ENCODE peak calls at places on chromosome 15, in four cellular contexts. One of them, this sample, is unnamed.

GRCh38 chr15:67383903-67384302 is 129.3 kb downstream of the IQCH start:
- DNase-seq in AG08396: no peak
- DNase-seq in IMR-90: peak; percentile 19
- DNase-seq in anterior cingulate cortex: no peak
- DNase-seq in this sample: no peak

GRCh38 chr15:51861557-51862350 is 32.3 kb downstream of the TMOD3 start:
- DNase-seq in anterior cingulate cortex: no peak
- DNase-seq in IMR-90: no peak
- DNase-seq in AG08396: no peak
- DNase-seq in this sample: peak; percentile 58

GRCh38 chr15:23565395-23566069 is at the start of gene MKRN3:
- DNase-seq in IMR-90: peak; percentile 7
- DNase-seq in anterior cingulate cortex: peak; percentile 46
- DNase-seq in AG08396: no peak
- DNase-seq in this sample: no peak

GRCh38 chr15:60910202-60910601 is 318.9 kb downstream of the RORA start:
- DNase-seq in IMR-90: no peak
- DNase-seq in AG08396: no peak
- DNase-seq in anterior cingulate cortex: no peak
- DNase-seq in this sample: no peak

GRCh38 chr15:43518073-43518761 is 809 bp downstream of the MAP1A start:
- DNase-seq in anterior cingulate cortex: peak; percentile 84
- DNase-seq in IMR-90: peak; percentile 63
- DNase-seq in AG08396: peak; percentile 46
- DNase-seq in this sample: no peak

GRCh38 chr15:89023311-89023961 is 64.8 kb upstream of the ABHD2 start:
- DNase-seq in anterior cingulate cortex: no peak
- DNase-seq in IMR-90: peak; percentile 38
- DNase-seq in AG08396: no peak
- DNase-seq in this sample: no peak

GRCh38 chr15:98440917-98441316 is 207.4 kb upstream of the IGF1R start:
- DNase-seq in IMR-90: no peak
- DNase-seq in anterior cingulate cortex: no peak
- DNase-seq in AG08396: no peak
- DNase-seq in this sample: no peak

GRCh38 chr15:41417418-41417811 is 520 bp downstream of the RTF1 start:
- DNase-seq in AG08396: peak; percentile 56
- DNase-seq in anterior cingulate cortex: peak; percentile 38
- DNase-seq in IMR-90: peak; percentile 20
- DNase-seq in this sample: no peak

GRCh38 chr15:57554063-57554820 is 37.5 kb upstream of the MYZAP start:
- DNase-seq in anterior cingulate cortex: no peak
- DNase-seq in AG08396: no peak
- DNase-seq in IMR-90: no peak
- DNase-seq in this sample: no peak

GRCh38 chr15:100713163-100713867 is 110.9 kb downstream of the ASB7 start:
- DNase-seq in IMR-90: peak; percentile 79
- DNase-seq in anterior cingulate cortex: no peak
- DNase-seq in AG08396: peak; percentile 33
- DNase-seq in this sample: no peak

GRCh38 chr15:67501177-67501835 is 19.6 kb upstream of the C15orf61 start:
- DNase-seq in IMR-90: peak; percentile 54
- DNase-seq in AG08396: no peak
- DNase-seq in anterior cingulate cortex: no peak
- DNase-seq in this sample: no peak

GRCh38 chr15:36109943-36110658 is 469.3 kb upstream of the CDIN1 start:
- DNase-seq in AG08396: peak; percentile 5
- DNase-seq in anterior cingulate cortex: no peak
- DNase-seq in IMR-90: peak; percentile 81
- DNase-seq in this sample: no peak

GRCh38 chr15:68989876-68990754 is 24.4 kb upstream of the NOX5 start:
- DNase-seq in anterior cingulate cortex: no peak
- DNase-seq in IMR-90: no peak
- DNase-seq in AG08396: no peak
- DNase-seq in this sample: no peak

GRCh38 chr15:40255033-40255432 is 16.2 kb downstream of the PAK6 start:
- DNase-seq in IMR-90: no peak
- DNase-seq in anterior cingulate cortex: no peak
- DNase-seq in AG08396: no peak
- DNase-seq in this sample: no peak

GRCh38 chr15:66679657-66680108 is 22.4 kb upstream of the SMAD6 start:
- DNase-seq in anterior cingulate cortex: no peak
- DNase-seq in AG08396: no peak
- DNase-seq in IMR-90: peak; percentile 20
- DNase-seq in this sample: no peak

GRCh38 chr15:91471410-91471993 is 371.4 kb downstream of the SV2B start:
- DNase-seq in IMR-90: peak; percentile 92
- DNase-seq in anterior cingulate cortex: no peak
- DNase-seq in AG08396: no peak
- DNase-seq in this sample: no peak

GRCh38 chr15:65836665-65837064 is 32.6 kb upstream of the RAB11A start:
- DNase-seq in AG08396: no peak
- DNase-seq in anterior cingulate cortex: no peak
- DNase-seq in IMR-90: no peak
- DNase-seq in this sample: no peak

GRCh38 chr15:88956906-88957305 is 43.7 kb upstream of the MFGE8 start:
- DNase-seq in AG08396: no peak
- DNase-seq in anterior cingulate cortex: no peak
- DNase-seq in IMR-90: no peak
- DNase-seq in this sample: no peak

GRCh38 chr15:72846027-72846426 is 62.5 kb upstream of the ADPGK start:
- DNase-seq in AG08396: no peak
- DNase-seq in IMR-90: no peak
- DNase-seq in anterior cingulate cortex: no peak
- DNase-seq in this sample: no peak

GRCh38 chr15:85059734-85060133 is 78.1 kb downstream of the PDE8A start:
- DNase-seq in IMR-90: no peak
- DNase-seq in AG08396: no peak
- DNase-seq in anterior cingulate cortex: no peak
- DNase-seq in this sample: no peak

GRCh38 chr15:77826006-77826695 is 193.4 kb upstream of the LINGO1 start:
- DNase-seq in anterior cingulate cortex: no peak
- DNase-seq in IMR-90: no peak
- DNase-seq in AG08396: no peak
- DNase-seq in this sample: no peak

GRCh38 chr15:47778263-47778770 is 61.0 kb downstream of the SEMA6D start:
- DNase-seq in anterior cingulate cortex: no peak
- DNase-seq in AG08396: no peak
- DNase-seq in IMR-90: no peak
- DNase-seq in this sample: no peak

GRCh38 chr15:88918738-88919137 is 5.6 kb upstream of the MFGE8 start:
- DNase-seq in anterior cingulate cortex: no peak
- DNase-seq in IMR-90: peak; percentile 99
- DNase-seq in AG08396: peak; percentile 88
- DNase-seq in this sample: no peak

GRCh38 chr15:50145451-50145872 is 26.4 kb upstream of the ATP8B4 start:
- DNase-seq in IMR-90: peak; percentile 88
- DNase-seq in anterior cingulate cortex: no peak
- DNase-seq in AG08396: peak; percentile 61
- DNase-seq in this sample: no peak

GRCh38 chr15:96362001-96362758 is 31.7 kb downstream of the NR2F2 start:
- DNase-seq in AG08396: no peak
- DNase-seq in IMR-90: no peak
- DNase-seq in anterior cingulate cortex: no peak
- DNase-seq in this sample: no peak

GRCh38 chr15:43465105-43465504 is 27.9 kb downstream of the TP53BP1 start:
- DNase-seq in IMR-90: peak; percentile 91
- DNase-seq in anterior cingulate cortex: no peak
- DNase-seq in AG08396: peak; percentile 45
- DNase-seq in this sample: no peak

GRCh38 chr15:40782609-40783227 is 12.9 kb downstream of the C15orf62 start:
- DNase-seq in anterior cingulate cortex: no peak
- DNase-seq in AG08396: no peak
- DNase-seq in IMR-90: no peak
- DNase-seq in this sample: peak; percentile 77

GRCh38 chr15:37518436-37518835 is 416.0 kb upstream of the TMCO5A start:
- DNase-seq in anterior cingulate cortex: no peak
- DNase-seq in AG08396: no peak
- DNase-seq in IMR-90: no peak
- DNase-seq in this sample: no peak

GRCh38 chr15:74768771-74769342 is 13.0 kb upstream of the CSK start:
- DNase-seq in AG08396: peak; percentile 80
- DNase-seq in anterior cingulate cortex: peak; percentile 13
- DNase-seq in IMR-90: peak; percentile 41
- DNase-seq in this sample: peak; percentile 58

GRCh38 chr15:39623550-39623931 is 42.7 kb downstream of the THBS1 start:
- DNase-seq in anterior cingulate cortex: no peak
- DNase-seq in AG08396: no peak
- DNase-seq in IMR-90: no peak
- DNase-seq in this sample: peak; percentile 28

GRCh38 chr15:88985547-88986393 is 72.6 kb upstream of the MFGE8 start:
- DNase-seq in IMR-90: no peak
- DNase-seq in anterior cingulate cortex: no peak
- DNase-seq in AG08396: no peak
- DNase-seq in this sample: no peak

GRCh38 chr15:66221126-66221525 is 32.4 kb downstream of the MEGF11 start:
- DNase-seq in AG08396: no peak
- DNase-seq in IMR-90: no peak
- DNase-seq in anterior cingulate cortex: no peak
- DNase-seq in this sample: no peak

GRCh38 chr15:82177291-82178010 is 85.1 kb downstream of the EFL1 start:
- DNase-seq in IMR-90: peak; percentile 62
- DNase-seq in anterior cingulate cortex: no peak
- DNase-seq in AG08396: peak; percentile 24
- DNase-seq in this sample: no peak

GRCh38 chr15:101477851-101478353 is 11.6 kb downstream of the PCSK6 start:
- DNase-seq in anterior cingulate cortex: no peak
- DNase-seq in AG08396: no peak
- DNase-seq in IMR-90: no peak
- DNase-seq in this sample: no peak

GRCh38 chr15:89673162-89673506 is 6.0 kb downstream of the PLIN1 start:
- DNase-seq in IMR-90: no peak
- DNase-seq in anterior cingulate cortex: no peak
- DNase-seq in AG08396: no peak
- DNase-seq in this sample: no peak

GRCh38 chr15:61275901-61276300 is 46.8 kb upstream of the RORA start:
- DNase-seq in AG08396: no peak
- DNase-seq in anterior cingulate cortex: no peak
- DNase-seq in IMR-90: no peak
- DNase-seq in this sample: no peak

GRCh38 chr15:69929905-69930630 is 167.6 kb downstream of the TLE3 start:
- DNase-seq in anterior cingulate cortex: no peak
- DNase-seq in AG08396: no peak
- DNase-seq in IMR-90: no peak
- DNase-seq in this sample: no peak

GRCh38 chr15:66080791-66081475 is 172.6 kb downstream of the MEGF11 start:
- DNase-seq in AG08396: peak; percentile 62
- DNase-seq in anterior cingulate cortex: no peak
- DNase-seq in IMR-90: peak; percentile 58
- DNase-seq in this sample: no peak

GRCh38 chr15:75673426-75674247 is 25.9 kb downstream of the SNX33 start:
- DNase-seq in IMR-90: peak; percentile 70
- DNase-seq in anterior cingulate cortex: no peak
- DNase-seq in AG08396: peak; percentile 81
- DNase-seq in this sample: no peak